ENCODE peak calls at places on chromosome 11, in six cellular contexts. One of them, this sample, is unnamed.

GRCh38 chr11:62427630-62428233 is 8.9 kb downstream of the SCGB1A1 start:
- DNase-seq in fibroblast of mammary gland: peak; percentile 53
- DNase-seq in NB4: peak; percentile 89
- DNase-seq in kidney: no peak
- DNase-seq in colonic mucosa: no peak
- DNase-seq in GM10248: peak; percentile 38
- DNase-seq in this sample: peak; percentile 37

GRCh38 chr11:70281114-70281729 is 10.7 kb downstream of the PPFIA1 start:
- DNase-seq in kidney: peak; percentile 53
- DNase-seq in GM10248: no peak
- DNase-seq in colonic mucosa: no peak
- DNase-seq in NB4: no peak
- DNase-seq in fibroblast of mammary gland: peak; percentile 80
- DNase-seq in this sample: no peak

GRCh38 chr11:46918087-46918751 is at the start of gene LRP4:
- DNase-seq in kidney: peak; percentile 78
- DNase-seq in NB4: peak; percentile 57
- DNase-seq in GM10248: peak; percentile 82
- DNase-seq in colonic mucosa: peak; percentile 62
- DNase-seq in fibroblast of mammary gland: no peak
- DNase-seq in this sample: peak; percentile 90

GRCh38 chr11:111429066-111429506 is 50.0 kb upstream of the POU2AF1 start:
- DNase-seq in NB4: peak; percentile 84
- DNase-seq in kidney: no peak
- DNase-seq in GM10248: peak; percentile 58
- DNase-seq in fibroblast of mammary gland: peak; percentile 81
- DNase-seq in colonic mucosa: peak; percentile 86
- DNase-seq in this sample: peak; percentile 64

GRCh38 chr11:69203901-69204245 is 48.1 kb downstream of the SMIM38 start:
- DNase-seq in NB4: no peak
- DNase-seq in GM10248: no peak
- DNase-seq in colonic mucosa: no peak
- DNase-seq in fibroblast of mammary gland: no peak
- DNase-seq in kidney: no peak
- DNase-seq in this sample: no peak

GRCh38 chr11:1554981-1555712 is 16.9 kb downstream of the DUSP8 start:
- DNase-seq in GM10248: no peak
- DNase-seq in colonic mucosa: peak; percentile 27
- DNase-seq in NB4: no peak
- DNase-seq in kidney: no peak
- DNase-seq in fibroblast of mammary gland: no peak
- DNase-seq in this sample: no peak

GRCh38 chr11:69658606-69659450 is 16.3 kb downstream of the LTO1 start:
- DNase-seq in colonic mucosa: no peak
- DNase-seq in GM10248: no peak
- DNase-seq in NB4: no peak
- DNase-seq in fibroblast of mammary gland: no peak
- DNase-seq in kidney: peak; percentile 53
- DNase-seq in this sample: no peak

GRCh38 chr11:46391578-46392420 is at the start of gene CHRM4:
- DNase-seq in kidney: no peak
- DNase-seq in fibroblast of mammary gland: peak; percentile 11
- DNase-seq in GM10248: peak; percentile 75
- DNase-seq in colonic mucosa: no peak
- DNase-seq in NB4: peak; percentile 67
- DNase-seq in this sample: peak; percentile 87

GRCh38 chr11:67638535-67639437 is 777 bp downstream of the TBX10 start:
- DNase-seq in GM10248: no peak
- DNase-seq in fibroblast of mammary gland: no peak
- DNase-seq in NB4: no peak
- DNase-seq in colonic mucosa: no peak
- DNase-seq in kidney: peak; percentile 65
- DNase-seq in this sample: no peak

GRCh38 chr11:78212586-78213371 is 24.1 kb downstream of the USP35 start:
- DNase-seq in colonic mucosa: no peak
- DNase-seq in NB4: no peak
- DNase-seq in GM10248: no peak
- DNase-seq in fibroblast of mammary gland: peak; percentile 57
- DNase-seq in kidney: no peak
- DNase-seq in this sample: no peak

GRCh38 chr11:2214527-2215229 is 43.1 kb upstream of the TH start:
- DNase-seq in NB4: no peak
- DNase-seq in kidney: peak; percentile 58
- DNase-seq in fibroblast of mammary gland: no peak
- DNase-seq in colonic mucosa: peak; percentile 19
- DNase-seq in GM10248: no peak
- DNase-seq in this sample: no peak

GRCh38 chr11:16293204-16293681 is 63.1 kb downstream of the SOX6 start:
- DNase-seq in NB4: no peak
- DNase-seq in colonic mucosa: no peak
- DNase-seq in GM10248: no peak
- DNase-seq in kidney: no peak
- DNase-seq in fibroblast of mammary gland: no peak
- DNase-seq in this sample: no peak

GRCh38 chr11:118625976-118626375 is 18.6 kb downstream of the PHLDB1 start:
- DNase-seq in colonic mucosa: no peak
- DNase-seq in GM10248: no peak
- DNase-seq in kidney: peak; percentile 53
- DNase-seq in NB4: peak; percentile 24
- DNase-seq in fibroblast of mammary gland: no peak
- DNase-seq in this sample: no peak

GRCh38 chr11:61609970-61610347 is 29.1 kb upstream of the SYT7 start:
- DNase-seq in NB4: peak; percentile 82
- DNase-seq in colonic mucosa: peak; percentile 43
- DNase-seq in fibroblast of mammary gland: no peak
- DNase-seq in GM10248: no peak
- DNase-seq in kidney: no peak
- DNase-seq in this sample: no peak

GRCh38 chr11:20337526-20338154 is 25.9 kb upstream of the HTATIP2 start:
- DNase-seq in fibroblast of mammary gland: peak; percentile 40
- DNase-seq in kidney: no peak
- DNase-seq in GM10248: peak; percentile 24
- DNase-seq in NB4: peak; percentile 43
- DNase-seq in colonic mucosa: no peak
- DNase-seq in this sample: peak; percentile 28
- TF ChIP-seq CTCF in fibroblast of mammary gland: peak; percentile 55
- TF ChIP-seq CTCF in kidney: peak; percentile 28
- TF ChIP-seq CTCF in GM10248: peak; percentile 42
- TF ChIP-seq CTCF in NB4: peak; percentile 34
- TF ChIP-seq CTCF in colonic mucosa: no peak
- TF ChIP-seq CTCF in this sample: no peak

GRCh38 chr11:122656073-122656630 is 630 bp downstream of the UBASH3B start:
- DNase-seq in colonic mucosa: peak; percentile 44
- DNase-seq in kidney: peak; percentile 82
- DNase-seq in NB4: peak; percentile 76
- DNase-seq in GM10248: peak; percentile 60
- DNase-seq in fibroblast of mammary gland: peak; percentile 49
- DNase-seq in this sample: peak; percentile 68

GRCh38 chr11:122656631-122657101 is 1.1 kb downstream of the UBASH3B start:
- DNase-seq in kidney: peak; percentile 83
- DNase-seq in fibroblast of mammary gland: peak; percentile 58
- DNase-seq in GM10248: peak; percentile 45
- DNase-seq in NB4: peak; percentile 41
- DNase-seq in colonic mucosa: peak; percentile 30
- DNase-seq in this sample: peak; percentile 36

GRCh38 chr11:122655527-122656072 is at the start of gene UBASH3B:
- DNase-seq in colonic mucosa: peak; percentile 86
- DNase-seq in GM10248: peak; percentile 68
- DNase-seq in NB4: peak; percentile 85
- DNase-seq in fibroblast of mammary gland: peak; percentile 86
- DNase-seq in kidney: peak; percentile 91
- DNase-seq in this sample: peak; percentile 77

GRCh38 chr11:122652495-122652894 is 3.0 kb upstream of the UBASH3B start:
- DNase-seq in GM10248: no peak
- DNase-seq in fibroblast of mammary gland: no peak
- DNase-seq in NB4: no peak
- DNase-seq in kidney: no peak
- DNase-seq in colonic mucosa: no peak
- DNase-seq in this sample: no peak

GRCh38 chr11:122653911-122654310 is 1.6 kb upstream of the UBASH3B start:
- DNase-seq in GM10248: no peak
- DNase-seq in fibroblast of mammary gland: peak; percentile 44
- DNase-seq in NB4: no peak
- DNase-seq in kidney: no peak
- DNase-seq in colonic mucosa: no peak
- DNase-seq in this sample: no peak
- TF ChIP-seq CTCF in GM10248: no peak
- TF ChIP-seq CTCF in fibroblast of mammary gland: peak; percentile 14
- TF ChIP-seq CTCF in NB4: no peak
- TF ChIP-seq CTCF in kidney: no peak
- TF ChIP-seq CTCF in colonic mucosa: no peak
- TF ChIP-seq CTCF in this sample: no peak

DNA sequence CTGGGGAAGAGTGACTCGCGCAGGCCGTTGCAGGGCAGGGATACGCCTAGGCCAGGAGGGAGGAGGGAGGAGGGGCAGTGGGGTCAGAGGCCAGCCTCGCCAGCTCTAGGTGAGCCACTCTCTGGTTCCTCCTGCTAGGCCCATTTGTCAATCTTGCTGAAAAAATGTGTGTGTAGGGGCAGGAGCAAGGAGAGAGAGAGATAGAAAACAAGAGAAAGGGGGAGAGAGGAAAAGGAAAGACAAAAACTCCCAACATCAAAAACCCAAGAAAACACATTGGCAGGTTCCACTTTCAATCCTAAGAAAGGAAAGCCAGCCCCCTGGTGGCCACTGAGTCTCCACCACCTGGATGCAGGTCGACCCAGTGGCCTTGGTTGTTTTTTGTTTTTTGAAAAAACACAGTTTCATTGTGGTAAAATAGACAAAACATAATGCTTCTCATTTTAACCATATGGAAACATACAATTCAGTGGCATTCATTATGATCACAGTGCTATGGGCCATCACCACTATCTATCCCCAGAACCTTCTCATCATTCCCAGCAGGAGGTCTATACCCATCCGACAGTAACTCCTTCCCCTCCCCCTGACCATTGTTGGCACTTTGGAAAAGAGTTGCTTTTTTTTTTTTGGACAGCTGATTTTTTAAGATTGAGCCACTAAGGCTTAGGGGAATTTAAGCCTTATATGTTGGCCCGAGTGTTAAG is 10.9 kb downstream of the OMP start:
- DNase-seq in NB4: peak; percentile 38
- DNase-seq in GM10248: peak; percentile 53
- DNase-seq in kidney: no peak
- DNase-seq in fibroblast of mammary gland: peak; percentile 47
- DNase-seq in colonic mucosa: no peak
- DNase-seq in this sample: peak; percentile 59
- TF ChIP-seq CTCF in NB4: peak; percentile 73
- TF ChIP-seq CTCF in GM10248: no peak
- TF ChIP-seq CTCF in kidney: peak; percentile 44
- TF ChIP-seq CTCF in fibroblast of mammary gland: peak; percentile 60
- TF ChIP-seq CTCF in colonic mucosa: peak; percentile 40
- TF ChIP-seq CTCF in this sample: peak; percentile 13

DNA sequence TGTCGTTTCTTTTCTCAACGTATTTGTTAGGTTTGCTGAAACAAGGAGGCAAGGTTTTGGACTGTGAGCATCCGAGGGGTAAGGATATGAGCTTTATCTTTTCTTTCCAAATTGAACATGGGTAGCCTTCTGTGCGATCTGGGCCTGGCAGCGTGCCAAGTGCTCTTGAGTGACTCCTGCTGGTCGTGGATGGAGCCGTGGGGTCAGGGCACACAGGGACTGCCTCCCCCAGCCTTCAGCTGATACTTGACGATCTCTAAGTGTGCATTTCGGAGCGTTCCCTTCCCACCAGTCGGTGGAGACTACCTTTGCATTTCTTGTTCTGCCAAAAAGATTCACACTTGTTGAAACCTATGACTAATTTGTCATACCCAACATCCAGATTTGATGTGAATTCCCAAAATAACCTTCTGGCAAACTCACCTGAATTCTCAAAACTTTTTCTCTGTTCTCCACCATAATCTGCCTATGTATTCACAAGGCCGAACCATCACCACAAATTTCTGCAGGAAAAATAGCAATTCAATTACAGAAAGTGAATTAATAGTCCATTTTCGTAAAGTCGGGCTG is 40.2 kb upstream of the CLMP start:
- DNase-seq in kidney: peak; percentile 82
- DNase-seq in fibroblast of mammary gland: peak; percentile 69
- DNase-seq in colonic mucosa: peak; percentile 45
- DNase-seq in NB4: peak; percentile 57
- DNase-seq in GM10248: no peak
- DNase-seq in this sample: no peak
- TF ChIP-seq CTCF in kidney: peak; percentile 24
- TF ChIP-seq CTCF in fibroblast of mammary gland: peak; percentile 79
- TF ChIP-seq CTCF in colonic mucosa: peak; percentile 27
- TF ChIP-seq CTCF in NB4: peak; percentile 51
- TF ChIP-seq CTCF in GM10248: peak; percentile 8
- TF ChIP-seq CTCF in this sample: no peak

GRCh38 chr11:75574698-75575265 is 12.7 kb downstream of the SERPINH1 start:
- DNase-seq in colonic mucosa: no peak
- DNase-seq in GM10248: no peak
- DNase-seq in NB4: no peak
- DNase-seq in kidney: no peak
- DNase-seq in fibroblast of mammary gland: no peak
- DNase-seq in this sample: no peak
- TF ChIP-seq CTCF in colonic mucosa: no peak
- TF ChIP-seq CTCF in GM10248: no peak
- TF ChIP-seq CTCF in NB4: peak; percentile 1
- TF ChIP-seq CTCF in kidney: peak; percentile 18
- TF ChIP-seq CTCF in fibroblast of mammary gland: peak; percentile 43
- TF ChIP-seq CTCF in this sample: no peak

DNA sequence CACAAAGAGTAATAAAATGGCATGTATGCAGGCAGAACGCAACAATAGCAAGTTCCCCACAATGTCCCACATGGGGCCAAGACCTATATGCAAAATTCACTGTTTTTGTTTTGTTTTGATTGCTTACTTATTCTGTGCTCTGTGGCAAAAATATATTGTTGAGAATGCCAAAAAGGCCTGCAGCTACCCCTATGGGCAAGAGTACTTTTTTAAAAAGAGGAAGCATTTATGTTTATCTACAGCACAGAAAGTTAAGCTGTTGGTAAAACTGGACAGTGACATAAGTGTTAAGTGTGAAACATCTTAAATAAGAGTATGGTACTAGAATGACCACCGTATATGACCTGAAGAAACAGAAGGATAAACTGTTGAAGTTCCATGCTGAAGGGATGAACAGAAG is 301.9 kb upstream of the ZC3H12C start:
- DNase-seq in NB4: no peak
- DNase-seq in kidney: no peak
- DNase-seq in GM10248: no peak
- DNase-seq in colonic mucosa: no peak
- DNase-seq in fibroblast of mammary gland: no peak
- DNase-seq in this sample: no peak
- TF ChIP-seq CTCF in NB4: no peak
- TF ChIP-seq CTCF in kidney: no peak
- TF ChIP-seq CTCF in GM10248: no peak
- TF ChIP-seq CTCF in colonic mucosa: no peak
- TF ChIP-seq CTCF in fibroblast of mammary gland: no peak
- TF ChIP-seq CTCF in this sample: no peak